ENCODE peak calls at places on chromosomes 5 and 9, in four cellular contexts. One of them, this sample, is unnamed.

GRCh38 chr5:135066781-135067430 is 32.9 kb upstream of the PITX1 start:
- DNase-seq in WTC11: no peak
- DNase-seq in K562: no peak
- DNase-seq in GM12878: no peak
- DNase-seq in this sample: no peak

GRCh38 chr5:132003170-132003744 is 8.2 kb downstream of the ACSL6 start:
- DNase-seq in K562: no peak
- DNase-seq in WTC11: peak; percentile 68
- DNase-seq in GM12878: no peak
- DNase-seq in this sample: peak; percentile 33

GRCh38 chr5:141564216-141564692 is 54.5 kb downstream of the DIAPH1 start:
- DNase-seq in K562: peak; percentile 91
- DNase-seq in WTC11: peak; percentile 48
- DNase-seq in GM12878: peak; percentile 84
- DNase-seq in this sample: peak; percentile 59

GRCh38 chr9:94779101-94779500 is 52.6 kb downstream of the AOPEP start:
- DNase-seq in K562: peak; percentile 49
- DNase-seq in WTC11: no peak
- DNase-seq in GM12878: no peak
- DNase-seq in this sample: no peak

GRCh38 chr9:111599092-111599947 is at the start of gene PTGR1:
- DNase-seq in WTC11: peak; percentile 79
- DNase-seq in GM12878: no peak
- DNase-seq in K562: no peak
- DNase-seq in this sample: peak; percentile 82

GRCh38 chr5:9859798-9860197 is 229.6 kb upstream of the TAS2R1 start:
- DNase-seq in WTC11: no peak
- DNase-seq in K562: no peak
- DNase-seq in GM12878: no peak
- DNase-seq in this sample: no peak

GRCh38 chr9:127927457-127928231 is 2.9 kb downstream of the PIP5KL1 start:
- DNase-seq in K562: peak; percentile 82
- DNase-seq in GM12878: no peak
- DNase-seq in WTC11: peak; percentile 96
- DNase-seq in this sample: no peak

GRCh38 chr5:45277860-45278259 is 418.3 kb downstream of the HCN1 start:
- DNase-seq in WTC11: no peak
- DNase-seq in K562: no peak
- DNase-seq in GM12878: no peak
- DNase-seq in this sample: no peak

GRCh38 chr5:103244398-103244797 is 14.2 kb upstream of the MACIR start:
- DNase-seq in WTC11: no peak
- DNase-seq in GM12878: no peak
- DNase-seq in K562: no peak
- DNase-seq in this sample: no peak

GRCh38 chr5:149228610-149229297 is 42.9 kb upstream of the AFAP1L1 start:
- DNase-seq in K562: peak; percentile 56
- DNase-seq in GM12878: no peak
- DNase-seq in WTC11: no peak
- DNase-seq in this sample: peak; percentile 34

GRCh38 chr5:31511305-31511704 is 20.6 kb downstream of the DROSHA start:
- DNase-seq in GM12878: no peak
- DNase-seq in K562: no peak
- DNase-seq in WTC11: no peak
- DNase-seq in this sample: no peak

GRCh38 chr5:105952875-105953274 is 1717.9 kb downstream of the EFNA5 start:
- DNase-seq in WTC11: no peak
- DNase-seq in K562: no peak
- DNase-seq in GM12878: no peak
- DNase-seq in this sample: peak; percentile 3

GRCh38 chr5:177370488-177371119 is 12.9 kb downstream of the RGS14 start:
- DNase-seq in WTC11: peak; percentile 99
- DNase-seq in GM12878: no peak
- DNase-seq in K562: peak; percentile 97
- DNase-seq in this sample: peak; percentile 92

GRCh38 chr5:148972958-148973357 is 89.9 kb downstream of the SH3TC2 start:
- DNase-seq in WTC11: no peak
- DNase-seq in GM12878: no peak
- DNase-seq in K562: no peak
- DNase-seq in this sample: no peak

GRCh38 chr5:96582343-96582742 is 79.8 kb upstream of the CAST start:
- DNase-seq in GM12878: no peak
- DNase-seq in K562: no peak
- DNase-seq in WTC11: no peak
- DNase-seq in this sample: peak; percentile 10

GRCh38 chr5:142640316-142641005 is 45.4 kb downstream of the FGF1 start:
- DNase-seq in GM12878: no peak
- DNase-seq in K562: no peak
- DNase-seq in WTC11: no peak
- DNase-seq in this sample: no peak

GRCh38 chr5:514101-514485 is 10.2 kb downstream of the SLC9A3 start:
- DNase-seq in WTC11: no peak
- DNase-seq in K562: no peak
- DNase-seq in GM12878: no peak
- DNase-seq in this sample: no peak

GRCh38 chr9:89892053-89892419 is 287.2 kb downstream of the GADD45G start:
- DNase-seq in GM12878: no peak
- DNase-seq in WTC11: no peak
- DNase-seq in K562: no peak
- DNase-seq in this sample: no peak

GRCh38 chr9:124139001-124139400 is 118.7 kb upstream of the NEK6 start:
- DNase-seq in K562: no peak
- DNase-seq in GM12878: no peak
- DNase-seq in WTC11: no peak
- DNase-seq in this sample: no peak

GRCh38 chr5:128903550-128903949 is 61.7 kb upstream of the SLC27A6 start:
- DNase-seq in WTC11: no peak
- DNase-seq in K562: no peak
- DNase-seq in GM12878: no peak
- DNase-seq in this sample: no peak

GRCh38 chr5:41356746-41357145 is 143.4 kb upstream of the C6 start:
- DNase-seq in GM12878: no peak
- DNase-seq in K562: no peak
- DNase-seq in WTC11: no peak
- DNase-seq in this sample: no peak

GRCh38 chr5:67014957-67015400 is 181.6 kb downstream of the CD180 start:
- DNase-seq in GM12878: no peak
- DNase-seq in K562: no peak
- DNase-seq in WTC11: no peak
- DNase-seq in this sample: no peak

GRCh38 chr9:126702501-126703329 is 89.0 kb downstream of the LMX1B start:
- DNase-seq in WTC11: peak; percentile 84
- DNase-seq in GM12878: no peak
- DNase-seq in K562: peak; percentile 55
- DNase-seq in this sample: peak; percentile 83

GRCh38 chr9:14692536-14692917 is 705 bp downstream of the ZDHHC21 start:
- DNase-seq in GM12878: no peak
- DNase-seq in K562: no peak
- DNase-seq in WTC11: no peak
- DNase-seq in this sample: no peak

GRCh38 chr5:78795757-78796156 is 147.2 kb upstream of the LHFPL2 start:
- DNase-seq in WTC11: no peak
- DNase-seq in K562: no peak
- DNase-seq in GM12878: no peak
- DNase-seq in this sample: no peak

GRCh38 chr9:34124923-34125322 is 1.6 kb downstream of the DCAF12 start:
- DNase-seq in WTC11: no peak
- DNase-seq in GM12878: no peak
- DNase-seq in K562: no peak
- DNase-seq in this sample: no peak

GRCh38 chr5:181129601-181130000 is 1.4 kb downstream of the OR2V1 start:
- DNase-seq in WTC11: no peak
- DNase-seq in GM12878: no peak
- DNase-seq in K562: no peak
- DNase-seq in this sample: no peak

GRCh38 chr5:105057001-105057436 is 1494.4 kb upstream of the NUDT12 start:
- DNase-seq in GM12878: no peak
- DNase-seq in WTC11: no peak
- DNase-seq in K562: no peak
- DNase-seq in this sample: no peak

GRCh38 chr5:128009399-128009798 is 74.2 kb upstream of the SLC12A2 start:
- DNase-seq in GM12878: no peak
- DNase-seq in WTC11: no peak
- DNase-seq in K562: no peak
- DNase-seq in this sample: no peak

GRCh38 chr5:36607114-36607561 is 732 bp downstream of the SLC1A3 start:
- DNase-seq in K562: no peak
- DNase-seq in WTC11: no peak
- DNase-seq in GM12878: no peak
- DNase-seq in this sample: no peak

GRCh38 chr5:138504799-138505198 is 38.2 kb downstream of the ETF1 start:
- DNase-seq in GM12878: no peak
- DNase-seq in K562: no peak
- DNase-seq in WTC11: no peak
- DNase-seq in this sample: no peak

GRCh38 chr5:107195996-107196395 is 474.7 kb downstream of the EFNA5 start:
- DNase-seq in GM12878: no peak
- DNase-seq in K562: no peak
- DNase-seq in WTC11: no peak
- DNase-seq in this sample: no peak

GRCh38 chr5:53399921-53400697 is 80.3 kb upstream of the FST start:
- DNase-seq in GM12878: no peak
- DNase-seq in WTC11: no peak
- DNase-seq in K562: no peak
- DNase-seq in this sample: no peak

DNA sequence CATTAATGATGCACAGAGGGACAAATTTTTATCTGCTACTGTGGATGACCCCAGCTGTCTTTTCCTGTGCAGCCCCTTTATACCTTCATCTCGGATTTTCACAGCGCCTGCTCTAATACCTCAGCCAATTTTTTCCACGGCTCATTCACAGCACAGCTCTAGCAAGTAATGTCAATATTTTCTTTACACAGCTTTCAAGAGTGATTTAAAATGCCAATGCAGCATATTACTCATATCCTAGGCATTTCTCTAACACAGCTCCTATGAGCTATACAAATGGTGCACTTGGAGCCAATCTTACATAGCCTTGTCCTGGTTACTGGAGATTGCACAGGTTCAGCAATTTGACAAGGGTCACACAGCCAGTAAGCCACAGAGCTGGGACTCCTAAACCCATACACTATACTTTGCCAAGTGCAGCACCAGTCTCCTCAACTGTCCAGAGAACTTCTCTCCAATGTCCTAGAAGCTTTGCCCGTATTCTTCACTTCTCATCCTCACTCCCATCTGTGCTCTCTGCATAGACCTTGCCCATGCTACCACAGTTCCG is 661.8 kb downstream of the DTWD2 start:
- DNase-seq in K562: no peak
- DNase-seq in GM12878: no peak
- DNase-seq in WTC11: no peak
- DNase-seq in this sample: no peak
- TF ChIP-seq USF1 in K562: no peak
- TF ChIP-seq USF1 in GM12878: no peak
- TF ChIP-seq USF1 in WTC11: no peak
- TF ChIP-seq USF1 in this sample: no peak

DNA sequence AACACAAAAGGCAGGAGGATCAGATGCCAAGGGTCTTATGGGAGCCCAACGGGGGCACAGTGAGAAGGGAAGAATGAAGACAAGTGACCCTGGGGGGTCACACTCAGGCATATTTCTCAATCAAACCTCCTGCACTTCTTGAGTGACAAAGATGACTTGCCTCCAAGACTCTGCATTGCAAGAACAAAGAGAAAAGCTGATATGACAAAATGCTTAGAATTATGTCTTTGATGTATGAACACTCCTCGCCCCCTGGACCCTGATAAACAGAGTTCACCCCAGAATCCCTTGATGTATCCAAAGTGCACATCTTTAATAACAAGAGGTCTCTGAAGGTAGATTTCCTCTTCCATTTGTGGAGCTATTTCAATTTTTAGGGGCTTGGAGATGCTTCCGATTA is 146.5 kb downstream of the C5orf15 start:
- DNase-seq in GM12878: no peak
- DNase-seq in K562: no peak
- DNase-seq in WTC11: no peak
- DNase-seq in this sample: no peak
- TF ChIP-seq USF1 in GM12878: no peak
- TF ChIP-seq USF1 in K562: no peak
- TF ChIP-seq USF1 in WTC11: no peak
- TF ChIP-seq USF1 in this sample: no peak

GRCh38 chr9:68825755-68826500 is 120.9 kb downstream of the PIP5K1B start:
- DNase-seq in WTC11: no peak
- DNase-seq in K562: no peak
- DNase-seq in GM12878: no peak
- DNase-seq in this sample: no peak

GRCh38 chr9:68827833-68828744 is 123.0 kb downstream of the PIP5K1B start:
- DNase-seq in K562: peak; percentile 30
- DNase-seq in GM12878: no peak
- DNase-seq in WTC11: no peak
- DNase-seq in this sample: no peak

GRCh38 chr9:68817079-68817875 is 112.2 kb downstream of the PIP5K1B start:
- DNase-seq in K562: no peak
- DNase-seq in GM12878: no peak
- DNase-seq in WTC11: no peak
- DNase-seq in this sample: no peak

GRCh38 chr9:68819065-68819464 is 114.0 kb downstream of the PIP5K1B start:
- DNase-seq in WTC11: no peak
- DNase-seq in GM12878: no peak
- DNase-seq in K562: peak; percentile 33
- DNase-seq in this sample: no peak

GRCh38 chr9:68822596-68823165 is 117.6 kb downstream of the PIP5K1B start:
- DNase-seq in GM12878: no peak
- DNase-seq in WTC11: no peak
- DNase-seq in K562: peak; percentile 20
- DNase-seq in this sample: no peak
- TF ChIP-seq USF1 in GM12878: no peak
- TF ChIP-seq USF1 in WTC11: no peak
- TF ChIP-seq USF1 in K562: no peak
- TF ChIP-seq USF1 in this sample: no peak

DNA sequence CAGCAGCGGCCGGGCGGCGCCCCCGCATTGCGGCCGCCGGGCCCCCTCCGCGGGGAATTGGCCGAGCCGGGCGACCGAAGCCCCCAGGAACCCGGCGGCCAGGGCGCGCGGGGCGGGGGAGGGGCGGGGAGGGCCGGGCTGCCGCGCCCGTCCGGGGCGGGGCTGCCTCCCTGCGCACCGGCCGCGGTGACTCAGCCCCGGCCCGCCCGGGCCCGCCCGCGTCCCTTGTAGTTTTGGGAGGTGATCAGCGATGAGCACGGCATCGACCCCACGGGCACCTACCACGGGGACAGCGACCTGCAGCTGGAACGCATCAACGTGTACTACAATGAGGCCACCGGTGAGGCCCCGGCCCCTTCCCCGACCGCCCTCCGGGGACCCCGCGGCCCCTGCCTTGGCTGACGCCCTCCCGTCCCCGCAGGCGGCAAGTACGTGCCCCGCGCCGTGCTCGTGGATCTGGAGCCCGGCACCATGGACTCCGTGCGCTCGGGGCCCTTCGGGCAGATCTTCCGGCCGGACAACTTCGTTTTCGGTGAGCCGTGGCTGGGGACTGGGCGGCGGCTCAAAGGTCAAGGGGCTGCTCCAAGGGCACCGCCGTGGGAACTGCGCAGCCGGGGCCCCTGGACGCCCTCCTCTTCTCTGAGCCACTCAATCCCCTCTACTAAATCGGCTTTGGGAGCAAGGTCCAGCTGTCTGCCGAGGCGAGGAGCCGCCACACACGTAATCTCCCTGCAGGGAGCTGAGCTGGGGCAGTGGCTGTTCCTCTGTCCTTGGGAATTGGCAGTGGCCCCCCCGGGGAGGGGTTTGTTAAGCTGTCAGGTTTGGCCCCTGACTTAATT is 622 bp downstream of the TUBB4B start:
- DNase-seq in K562: peak; percentile 77
- DNase-seq in WTC11: no peak
- DNase-seq in GM12878: no peak
- DNase-seq in this sample: peak; percentile 75
- TF ChIP-seq USF1 in K562: no peak
- TF ChIP-seq USF1 in WTC11: no peak
- TF ChIP-seq USF1 in GM12878: no peak
- TF ChIP-seq USF1 in this sample: no peak